ENCODE peak calls at places on chromosomes 2 and 18, in ten cellular contexts. N is stimulated activated CD8-positive, alpha-beta memory T cell treated with anti-CD3 and anti-CD28 coated beads, Interleukin-2, amount 100 ng/mL, for 48 hours; Q is left ventricle myocardium inferior; S is NCI-H1092; F is stimulated activated CD4-positive, alpha-beta T cell treated with anti-CD3 and anti-CD28 coated beads, Interleukin-15, amount 100 ng/mL, for 24 hours; Z is non-pigmented ciliary epithelial cell; A is NCI-H1436 treated with DMSO at 0.1 percent for 48 hours; J is activated CD4-positive, alpha-beta T cell treated with anti-CD3 and anti-CD28 coated beads, Interleukin-2, amount 50 U/mL, for 4 hours; O is neural crest cell; X is left ventricle myocardium superior. P is an unnamed sample.

GRCh38 chr2:210965472-210965871 is 409.1 kb downstream of the CPS1 start:
- DNase-seq in N (no peak), Q (no peak), S (no peak), F (no peak), Z (no peak), A (no peak), J (no peak), O (no peak), X (no peak), P (no peak)

GRCh38 chr18:67318651-67319050 is 197.9 kb downstream of the DSEL start:
- DNase-seq in N (no peak), Q (no peak), S (no peak), F (no peak), Z (peak; percentile 37), A (no peak), J (no peak), O (no peak), X (no peak), P (no peak)

GRCh38 chr18:45976581-45977373 is 9.6 kb upstream of the EPG5 start:
- DNase-seq in N (no peak), Q (no peak), S (no peak), F (no peak), Z (no peak), A (no peak), J (no peak), O (no peak), X (no peak), P (no peak)

GRCh38 chr2:68193774-68194372 is 36.2 kb downstream of the PNO1 start:
- DNase-seq in N (no peak), Q (no peak), S (no peak), F (no peak), Z (no peak), A (no peak), J (no peak), O (no peak), X (no peak), P (no peak)

GRCh38 chr18:21242141-21243040 is at the start of gene GREB1L:
- DNase-seq in N (peak; percentile 13), Q (peak; percentile 61), S (peak; percentile 30), F (peak; percentile 65), Z (no peak), A (no peak), J (no peak), O (peak; percentile 70), X (peak; percentile 84), P (peak; percentile 34)

GRCh38 chr2:186695081-186695756 is 1.4 kb downstream of the FAM171B start:
- DNase-seq in N (no peak), Q (no peak), S (no peak), F (no peak), Z (peak; percentile 38), A (no peak), J (no peak), O (no peak), X (no peak), P (peak; percentile 6)

GRCh38 chr2:80546766-80547165 is 242.2 kb upstream of the LRRTM1 start:
- DNase-seq in N (no peak), Q (no peak), S (no peak), F (no peak), Z (no peak), A (no peak), J (no peak), O (no peak), X (no peak), P (no peak)

GRCh38 chr2:207594731-207595130 is 30.5 kb downstream of the METTL21A start:
- DNase-seq in N (no peak), Q (no peak), S (no peak), F (no peak), Z (no peak), A (no peak), J (no peak), O (no peak), X (no peak), P (no peak)